ENCODE peak calls at places on chromosome 11, in eight cellular contexts. X, R, G, F, Z, Q, A and B are unnamed samples.

GRCh38 chr11:75351541-75352416 is at the start of gene ARRB1:
- DNase-seq in X (no peak), R (peak), G (no peak), F (peak), Z (peak), Q (peak), A (peak), B (peak)

GRCh38 chr11:65573391-65574146 is 1.2 kb downstream of the FAM89B start:
- DNase-seq in X (no peak), R (no peak), G (no peak), F (no peak), Z (no peak), Q (no peak), A (no peak), B (no peak)

GRCh38 chr11:131092469-131092868 is 176.2 kb upstream of the SNX19 start:
- DNase-seq in X (no peak), R (no peak), G (no peak), F (no peak), Z (no peak), Q (no peak), A (no peak), B (no peak)

GRCh38 chr11:122441702-122442092 is 213.8 kb upstream of the UBASH3B start:
- DNase-seq in X (no peak), R (no peak), G (no peak), F (no peak), Z (peak), Q (peak), A (no peak), B (no peak)

GRCh38 chr11:106070606-106071005 is 6.5 kb downstream of the KBTBD3 start:
- DNase-seq in X (no peak), R (no peak), G (no peak), F (no peak), Z (no peak), Q (no peak), A (no peak), B (no peak)

GRCh38 chr11:27619039-27619438 is 81.2 kb downstream of the BDNF start:
- DNase-seq in X (no peak), R (no peak), G (no peak), F (no peak), Z (no peak), Q (no peak), A (no peak), B (no peak)

GRCh38 chr11:61689164-61689496 is 8.9 kb downstream of the DAGLA start:
- DNase-seq in X (no peak), R (no peak), G (no peak), F (no peak), Z (no peak), Q (no peak), A (no peak), B (no peak)

GRCh38 chr11:278001-278951 is at the start of gene NLRP6:
- DNase-seq in X (no peak), R (no peak), G (no peak), F (no peak), Z (no peak), Q (no peak), A (no peak), B (no peak)

GRCh38 chr11:35253237-35253636 is 114.3 kb downstream of the CD44 start:
- DNase-seq in X (no peak), R (no peak), G (no peak), F (no peak), Z (no peak), Q (peak), A (no peak), B (no peak)

GRCh38 chr11:56700919-56701485 is 2.1 kb downstream of the OR9G1 start:
- DNase-seq in X (no peak), R (no peak), G (no peak), F (no peak), Z (no peak), Q (no peak), A (no peak), B (no peak)

GRCh38 chr11:128342511-128343133 is 244.7 kb downstream of the ETS1 start:
- DNase-seq in X (no peak), R (peak), G (peak), F (peak), Z (peak), Q (peak), A (no peak), B (peak)

GRCh38 chr11:3104961-3105790 is 48.0 kb upstream of the CARS1 start:
- DNase-seq in X (no peak), R (no peak), G (no peak), F (no peak), Z (no peak), Q (no peak), A (no peak), B (no peak)

GRCh38 chr11:13183094-13183825 is 94.3 kb upstream of the BMAL1 start:
- DNase-seq in X (no peak), R (peak), G (peak), F (no peak), Z (peak), Q (peak), A (no peak), B (no peak)

GRCh38 chr11:70448983-70449567 is 50.7 kb downstream of the CTTN start:
- DNase-seq in X (no peak), R (peak), G (peak), F (no peak), Z (no peak), Q (no peak), A (no peak), B (no peak)

GRCh38 chr11:113647856-113648255 is 58.3 kb downstream of the TMPRSS5 start:
- DNase-seq in X (no peak), R (no peak), G (no peak), F (no peak), Z (no peak), Q (no peak), A (no peak), B (no peak)

GRCh38 chr11:2931416-2931746 is 2.2 kb upstream of the PHLDA2 start:
- DNase-seq in X (no peak), R (no peak), G (no peak), F (peak), Z (no peak), Q (no peak), A (no peak), B (no peak)

GRCh38 chr11:59898652-59899051 is 20.1 kb downstream of the OOSP3 start:
- DNase-seq in X (no peak), R (peak), G (no peak), F (no peak), Z (no peak), Q (no peak), A (no peak), B (no peak)

GRCh38 chr11:1410366-1411291 is 20.9 kb downstream of the BRSK2 start:
- DNase-seq in X (no peak), R (no peak), G (no peak), F (no peak), Z (peak), Q (no peak), A (no peak), B (no peak)

GRCh38 chr11:9947231-9947864 is 283.5 kb downstream of the SWAP70 start:
- DNase-seq in X (no peak), R (no peak), G (peak), F (no peak), Z (no peak), Q (no peak), A (no peak), B (no peak)

GRCh38 chr11:124467376-124468061 is 22.0 kb upstream of the OR8B8 start:
- DNase-seq in X (no peak), R (no peak), G (no peak), F (no peak), Z (no peak), Q (no peak), A (no peak), B (no peak)

GRCh38 chr11:19087658-19088057 is 27.1 kb upstream of the MRGPRX2 start:
- DNase-seq in X (no peak), R (no peak), G (no peak), F (no peak), Z (no peak), Q (peak), A (no peak), B (no peak)

GRCh38 chr11:100753562-100753961 is 66.5 kb downstream of the ARHGAP42 start:
- DNase-seq in X (no peak), R (no peak), G (no peak), F (no peak), Z (no peak), Q (no peak), A (no peak), B (no peak)

GRCh38 chr11:65899356-65900124 is 648 bp downstream of the FOSL1 start:
- DNase-seq in X (peak), R (peak), G (no peak), F (peak), Z (no peak), Q (peak), A (peak), B (no peak)

GRCh38 chr11:70104419-70104818 is 26.3 kb downstream of the ANO1 start:
- DNase-seq in X (no peak), R (peak), G (no peak), F (no peak), Z (no peak), Q (no peak), A (no peak), B (no peak)

GRCh38 chr11:76329983-76330382 is 50.9 kb downstream of the THAP12 start:
- DNase-seq in X (no peak), R (no peak), G (no peak), F (no peak), Z (no peak), Q (no peak), A (no peak), B (no peak)